ENCODE peak calls at places on chromosome 15, in seven cellular contexts. E is amniotic stem cell, U is natural killer cell, H is nephron progenitor cell, Y is omental fat pad, M is heart left ventricle, B is NCI-H2029. J is an unnamed sample.

GRCh38 chr15:74398183-74398582 is 30.7 kb upstream of the CYP11A1 start:
- DNase-seq in E (no peak), U (no peak), H (no peak), Y (no peak), M (no peak), B (no peak), J (no peak)

GRCh38 chr15:41513282-41514227 is at the start of gene LTK:
- DNase-seq in E (no peak), U (peak), H (peak), Y (no peak), M (no peak), B (no peak), J (no peak)

GRCh38 chr15:65400760-65401606 is 21.8 kb downstream of the IGDCC4 start:
- DNase-seq in E (no peak), U (peak), H (peak), Y (peak), M (peak), B (peak), J (peak)

GRCh38 chr15:55823191-55823670 is 80.3 kb upstream of the PRTG start:
- DNase-seq in E (no peak), U (no peak), H (no peak), Y (no peak), M (no peak), B (no peak), J (no peak)

GRCh38 chr15:46815765-46816164 is 901.5 kb upstream of the SEMA6D start:
- DNase-seq in E (no peak), U (no peak), H (no peak), Y (no peak), M (peak), B (peak), J (peak)

GRCh38 chr15:33094336-33094735 is 100.2 kb downstream of the FMN1 start:
- DNase-seq in E (no peak), U (no peak), H (no peak), Y (no peak), M (no peak), B (no peak), J (no peak)

GRCh38 chr15:40776537-40777141 is 6.9 kb downstream of the C15orf62 start:
- DNase-seq in E (no peak), U (peak), H (no peak), Y (no peak), M (no peak), B (peak), J (no peak)

GRCh38 chr15:63389902-63390301 is 8.3 kb upstream of the CA12 start:
- DNase-seq in E (no peak), U (no peak), H (no peak), Y (no peak), M (no peak), B (peak), J (peak)

GRCh38 chr15:74062671-74063070 is 19.7 kb downstream of the GOLGA6A start:
- DNase-seq in E (no peak), U (no peak), H (no peak), Y (no peak), M (no peak), B (no peak), J (no peak)

GRCh38 chr15:74188216-74188615 is 14.4 kb downstream of the STRA6 start:
- DNase-seq in E (no peak), U (no peak), H (no peak), Y (no peak), M (no peak), B (no peak), J (no peak)

GRCh38 chr15:66830358-66830757 is 128.3 kb downstream of the SMAD6 start:
- DNase-seq in E (peak), U (no peak), H (no peak), Y (no peak), M (peak), B (no peak), J (no peak)

GRCh38 chr15:88705769-88706165 is 67.0 kb downstream of the ISG20 start:
- DNase-seq in E (no peak), U (no peak), H (no peak), Y (no peak), M (no peak), B (no peak), J (no peak)

GRCh38 chr15:52284164-52284563 is 11.4 kb downstream of the MYO5C start:
- DNase-seq in E (no peak), U (no peak), H (no peak), Y (no peak), M (no peak), B (no peak), J (no peak)

GRCh38 chr15:48974865-48975264 is 11.1 kb upstream of the SHC4 start:
- DNase-seq in E (no peak), U (no peak), H (no peak), Y (no peak), M (no peak), B (no peak), J (no peak)

GRCh38 chr15:35349916-35350315 is 196.0 kb downstream of the DPH6 start:
- DNase-seq in E (no peak), U (no peak), H (no peak), Y (no peak), M (no peak), B (no peak), J (no peak)

GRCh38 chr15:60396964-60397771 is 618 bp downstream of the ANXA2 start:
- DNase-seq in E (peak), U (peak), H (peak), Y (peak), M (peak), B (no peak), J (no peak)

GRCh38 chr15:92821491-92822116 is 78.5 kb upstream of the CHD2 start:
- DNase-seq in E (no peak), U (no peak), H (no peak), Y (no peak), M (no peak), B (peak), J (no peak)

GRCh38 chr15:71526061-71526460 is 284.3 kb upstream of the NR2E3 start:
- DNase-seq in E (peak), U (no peak), H (no peak), Y (no peak), M (no peak), B (no peak), J (no peak)

GRCh38 chr15:20665653-20666052 is 124.1 kb upstream of the GOLGA6L6 start:
- DNase-seq in E (no peak), U (no peak), H (no peak), Y (no peak), M (no peak), B (no peak), J (no peak)

GRCh38 chr15:75307778-75308390 is 25.2 kb downstream of the GOLGA6D start:
- DNase-seq in E (no peak), U (no peak), H (peak), Y (no peak), M (no peak), B (no peak), J (no peak)

GRCh38 chr15:36897834-36898233 is 202.5 kb downstream of the MEIS2 start:
- DNase-seq in E (no peak), U (no peak), H (no peak), Y (no peak), M (no peak), B (no peak), J (no peak)

GRCh38 chr15:66945842-66946241 is 119.6 kb upstream of the SMAD3 start:
- DNase-seq in E (no peak), U (no peak), H (no peak), Y (no peak), M (no peak), B (no peak), J (no peak)

GRCh38 chr15:35595656-35596055 is 49.7 kb upstream of the DPH6 start:
- DNase-seq in E (no peak), U (no peak), H (no peak), Y (no peak), M (no peak), B (no peak), J (no peak)

GRCh38 chr15:63221346-63221745 is 31.9 kb downstream of the RAB8B start:
- DNase-seq in E (no peak), U (no peak), H (no peak), Y (no peak), M (peak), B (no peak), J (no peak)

GRCh38 chr15:58551084-58551763 is 119.4 kb downstream of the LIPC start:
- DNase-seq in E (no peak), U (no peak), H (no peak), Y (no peak), M (no peak), B (no peak), J (no peak)